ENCODE peak calls at places on chromosomes 4 and X, in six cellular contexts. One of them, this sample, is unnamed.
A peak's percentile ranks its signal among the peaks of the same experiment; 100 is the strongest.

GRCh38 chr4:39814403-39815185 is 116.7 kb downstream of the UBE2K start:
- DNase-seq in tibial artery: no peak
- DNase-seq in transverse colon: no peak
- DNase-seq in brain microvascular endothelial cell: peak; percentile 5
- DNase-seq in fibroblast of pulmonary artery: peak; percentile 42
- DNase-seq in mammary epithelial cell: peak; percentile 8
- DNase-seq in this sample: peak; percentile 20

GRCh38 chr4:2806392-2807355 is 13.8 kb downstream of the SH3BP2 start:
- DNase-seq in tibial artery: peak; percentile 74
- DNase-seq in transverse colon: peak; percentile 80
- DNase-seq in brain microvascular endothelial cell: no peak
- DNase-seq in fibroblast of pulmonary artery: peak; percentile 55
- DNase-seq in mammary epithelial cell: no peak
- DNase-seq in this sample: no peak

GRCh38 chrX:25523574-25523973 is 507.8 kb upstream of the ARX start:
- DNase-seq in tibial artery: no peak
- DNase-seq in transverse colon: no peak
- DNase-seq in brain microvascular endothelial cell: peak; percentile 25
- DNase-seq in fibroblast of pulmonary artery: peak; percentile 75
- DNase-seq in mammary epithelial cell: peak; percentile 3
- DNase-seq in this sample: peak; percentile 51

GRCh38 chr4:83890231-83890630 is 354.3 kb downstream of the GPAT3 start:
- DNase-seq in tibial artery: no peak
- DNase-seq in transverse colon: no peak
- DNase-seq in brain microvascular endothelial cell: peak; percentile 38
- DNase-seq in fibroblast of pulmonary artery: peak; percentile 17
- DNase-seq in mammary epithelial cell: no peak
- DNase-seq in this sample: no peak

GRCh38 chr4:3384771-3385701 is 56.7 kb upstream of the HGFAC start:
- DNase-seq in tibial artery: peak; percentile 57
- DNase-seq in transverse colon: peak; percentile 41
- DNase-seq in brain microvascular endothelial cell: no peak
- DNase-seq in fibroblast of pulmonary artery: no peak
- DNase-seq in mammary epithelial cell: peak; percentile 89
- DNase-seq in this sample: peak; percentile 67

GRCh38 chrX:110569506-110569905 is 210.9 kb downstream of the RTL9 start:
- DNase-seq in tibial artery: no peak
- DNase-seq in transverse colon: no peak
- DNase-seq in brain microvascular endothelial cell: no peak
- DNase-seq in fibroblast of pulmonary artery: no peak
- DNase-seq in mammary epithelial cell: peak; percentile 49
- DNase-seq in this sample: peak; percentile 27

GRCh38 chr4:186500721-186501304 is 54.6 kb downstream of the MTNR1A start:
- DNase-seq in tibial artery: no peak
- DNase-seq in transverse colon: no peak
- DNase-seq in brain microvascular endothelial cell: no peak
- DNase-seq in fibroblast of pulmonary artery: no peak
- DNase-seq in mammary epithelial cell: no peak
- DNase-seq in this sample: no peak

GRCh38 chr4:99504804-99505502 is 5.9 kb upstream of the C4orf17 start:
- DNase-seq in tibial artery: no peak
- DNase-seq in transverse colon: no peak
- DNase-seq in brain microvascular endothelial cell: no peak
- DNase-seq in fibroblast of pulmonary artery: no peak
- DNase-seq in mammary epithelial cell: peak; percentile 9
- DNase-seq in this sample: no peak

GRCh38 chrX:121579016-121579760 is 531.8 kb downstream of the GLUD2 start:
- DNase-seq in tibial artery: no peak
- DNase-seq in transverse colon: peak; percentile 10
- DNase-seq in brain microvascular endothelial cell: peak; percentile 3
- DNase-seq in fibroblast of pulmonary artery: peak; percentile 53
- DNase-seq in mammary epithelial cell: peak; percentile 12
- DNase-seq in this sample: peak; percentile 46

DNA sequence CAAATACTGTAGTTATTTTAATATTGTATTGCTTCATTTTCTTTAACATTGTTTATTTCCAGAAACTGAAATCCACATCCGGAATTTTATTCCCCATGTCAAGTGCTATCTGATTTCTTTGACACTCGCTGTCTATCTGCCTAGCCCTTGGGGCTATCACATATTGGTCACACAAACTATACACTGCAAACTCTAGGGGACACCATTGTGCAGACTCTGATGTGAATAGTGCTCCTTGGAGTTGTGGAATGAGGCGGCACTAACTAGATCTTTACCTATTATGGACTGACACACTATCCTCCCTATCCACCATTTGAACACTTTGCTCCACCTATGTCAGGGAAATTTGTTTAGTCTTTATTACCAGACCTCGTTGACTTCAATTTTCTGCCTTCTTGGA is 534.5 kb downstream of the GLUD2 start:
- DNase-seq in tibial artery: no peak
- DNase-seq in transverse colon: no peak
- DNase-seq in brain microvascular endothelial cell: no peak
- DNase-seq in fibroblast of pulmonary artery: no peak
- DNase-seq in mammary epithelial cell: peak; percentile 4
- DNase-seq in this sample: peak; percentile 17
- TF ChIP-seq CTCF in tibial artery: no peak
- TF ChIP-seq CTCF in transverse colon: no peak
- TF ChIP-seq CTCF in brain microvascular endothelial cell: no peak
- TF ChIP-seq CTCF in fibroblast of pulmonary artery: no peak
- TF ChIP-seq CTCF in mammary epithelial cell: peak; percentile 38
- TF ChIP-seq CTCF in this sample: no peak

GRCh38 chr4:141713185-141713584 is 76.8 kb downstream of the IL15 start:
- DNase-seq in tibial artery: no peak
- DNase-seq in transverse colon: no peak
- DNase-seq in brain microvascular endothelial cell: no peak
- DNase-seq in fibroblast of pulmonary artery: no peak
- DNase-seq in mammary epithelial cell: no peak
- DNase-seq in this sample: no peak
- TF ChIP-seq CTCF in tibial artery: no peak
- TF ChIP-seq CTCF in transverse colon: no peak
- TF ChIP-seq CTCF in brain microvascular endothelial cell: no peak
- TF ChIP-seq CTCF in fibroblast of pulmonary artery: no peak
- TF ChIP-seq CTCF in mammary epithelial cell: no peak
- TF ChIP-seq CTCF in this sample: no peak

DNA sequence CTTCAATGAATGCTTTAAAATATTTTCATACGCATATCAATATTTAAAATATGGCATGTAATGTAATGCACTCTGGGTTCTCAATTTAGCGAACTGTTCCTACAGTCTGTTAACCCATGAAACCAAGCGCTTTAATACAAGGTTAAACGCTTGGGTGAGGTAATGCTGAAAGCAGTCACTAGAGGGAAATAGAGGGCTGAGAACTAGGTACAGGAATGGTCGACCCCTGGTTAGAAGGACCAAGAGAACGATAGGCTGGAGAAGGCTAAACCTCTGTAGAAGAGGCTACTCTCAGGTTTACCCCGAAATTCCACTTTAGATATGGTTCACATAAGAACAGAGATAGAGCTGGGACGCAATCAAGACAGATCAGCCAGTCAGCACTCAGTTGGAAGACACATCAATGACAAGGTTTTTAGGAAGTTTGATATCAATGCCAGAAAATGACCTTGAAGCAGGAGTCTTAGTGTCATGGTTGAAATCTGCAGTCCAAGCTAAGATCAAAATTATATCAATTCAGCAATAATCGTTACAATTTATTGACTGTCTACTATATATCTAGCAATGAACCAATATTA is 26.9 kb downstream of the ARSJ start:
- DNase-seq in tibial artery: no peak
- DNase-seq in transverse colon: no peak
- DNase-seq in brain microvascular endothelial cell: peak; percentile 74
- DNase-seq in fibroblast of pulmonary artery: peak; percentile 75
- DNase-seq in mammary epithelial cell: peak; percentile 27
- DNase-seq in this sample: peak; percentile 64
- TF ChIP-seq CTCF in tibial artery: peak; percentile 62
- TF ChIP-seq CTCF in transverse colon: peak; percentile 68
- TF ChIP-seq CTCF in brain microvascular endothelial cell: peak; percentile 85
- TF ChIP-seq CTCF in fibroblast of pulmonary artery: peak; percentile 76
- TF ChIP-seq CTCF in mammary epithelial cell: peak; percentile 69
- TF ChIP-seq CTCF in this sample: peak; percentile 73

GRCh38 chr4:28001698-28002097 is 1141.1 kb downstream of the STIM2 start:
- DNase-seq in tibial artery: no peak
- DNase-seq in transverse colon: no peak
- DNase-seq in brain microvascular endothelial cell: no peak
- DNase-seq in fibroblast of pulmonary artery: no peak
- DNase-seq in mammary epithelial cell: no peak
- DNase-seq in this sample: no peak
- TF ChIP-seq CTCF in tibial artery: no peak
- TF ChIP-seq CTCF in transverse colon: no peak
- TF ChIP-seq CTCF in brain microvascular endothelial cell: peak; percentile 17
- TF ChIP-seq CTCF in fibroblast of pulmonary artery: no peak
- TF ChIP-seq CTCF in mammary epithelial cell: no peak
- TF ChIP-seq CTCF in this sample: no peak

GRCh38 chr4:17694552-17694951 is 80.1 kb downstream of the MED28 start:
- DNase-seq in tibial artery: no peak
- DNase-seq in transverse colon: no peak
- DNase-seq in brain microvascular endothelial cell: no peak
- DNase-seq in fibroblast of pulmonary artery: no peak
- DNase-seq in mammary epithelial cell: no peak
- DNase-seq in this sample: no peak
- TF ChIP-seq CTCF in tibial artery: no peak
- TF ChIP-seq CTCF in transverse colon: no peak
- TF ChIP-seq CTCF in brain microvascular endothelial cell: no peak
- TF ChIP-seq CTCF in fibroblast of pulmonary artery: no peak
- TF ChIP-seq CTCF in mammary epithelial cell: no peak
- TF ChIP-seq CTCF in this sample: no peak

GRCh38 chr4:118680808-118681207 is 4.4 kb upstream of the METTL14 start:
- DNase-seq in tibial artery: no peak
- DNase-seq in transverse colon: no peak
- DNase-seq in brain microvascular endothelial cell: no peak
- DNase-seq in fibroblast of pulmonary artery: no peak
- DNase-seq in mammary epithelial cell: no peak
- DNase-seq in this sample: no peak

GRCh38 chr4:118676128-118676527 is 9.1 kb upstream of the METTL14 start:
- DNase-seq in tibial artery: no peak
- DNase-seq in transverse colon: no peak
- DNase-seq in brain microvascular endothelial cell: no peak
- DNase-seq in fibroblast of pulmonary artery: no peak
- DNase-seq in mammary epithelial cell: no peak
- DNase-seq in this sample: no peak
- TF ChIP-seq CTCF in tibial artery: no peak
- TF ChIP-seq CTCF in transverse colon: no peak
- TF ChIP-seq CTCF in brain microvascular endothelial cell: peak; percentile 21
- TF ChIP-seq CTCF in fibroblast of pulmonary artery: peak; percentile 17
- TF ChIP-seq CTCF in mammary epithelial cell: no peak
- TF ChIP-seq CTCF in this sample: no peak

DNA sequence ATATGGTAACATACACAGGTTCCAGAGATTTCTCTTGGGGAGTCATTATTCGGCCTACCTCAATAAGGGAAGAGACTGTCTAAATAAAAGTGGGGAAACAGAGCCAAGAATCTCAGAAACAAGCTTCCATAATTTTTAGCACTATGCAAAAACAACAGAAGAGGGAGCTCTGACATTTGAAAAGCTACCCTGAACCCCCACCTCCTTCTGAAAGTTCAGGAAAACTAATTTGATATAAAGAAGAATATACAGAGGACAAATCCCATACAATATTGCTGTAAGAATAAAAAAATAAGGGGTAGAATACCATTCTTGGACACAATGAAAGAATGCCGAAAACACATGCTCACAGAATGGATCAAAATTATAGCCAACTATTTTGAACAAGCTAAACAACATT is 14.3 kb upstream of the ZNF41 start:
- DNase-seq in tibial artery: no peak
- DNase-seq in transverse colon: no peak
- DNase-seq in brain microvascular endothelial cell: no peak
- DNase-seq in fibroblast of pulmonary artery: peak; percentile 57
- DNase-seq in mammary epithelial cell: no peak
- DNase-seq in this sample: peak; percentile 41
- TF ChIP-seq CTCF in tibial artery: no peak
- TF ChIP-seq CTCF in transverse colon: peak; percentile 16
- TF ChIP-seq CTCF in brain microvascular endothelial cell: peak; percentile 53
- TF ChIP-seq CTCF in fibroblast of pulmonary artery: peak; percentile 48
- TF ChIP-seq CTCF in mammary epithelial cell: peak; percentile 49
- TF ChIP-seq CTCF in this sample: peak; percentile 46

DNA sequence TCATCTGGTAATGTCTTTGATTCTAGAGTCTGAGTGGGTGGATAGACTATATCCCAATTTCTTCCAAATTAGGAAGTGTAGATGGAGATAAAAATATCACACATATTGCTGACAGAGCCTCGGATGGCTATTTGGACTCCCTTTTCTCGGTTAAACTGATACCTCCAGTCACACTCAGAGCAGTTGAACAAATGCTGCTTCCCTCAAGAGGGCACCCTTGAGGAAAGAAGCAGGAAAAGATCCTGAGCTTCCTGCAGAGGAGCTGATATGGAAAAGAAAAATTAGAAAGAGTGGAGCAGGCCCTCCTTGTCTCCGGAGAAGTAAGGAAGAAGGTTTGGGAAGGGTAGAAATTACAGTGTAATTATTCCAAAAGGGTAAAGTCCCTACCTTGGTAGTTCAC is 96.2 kb upstream of the CCSER1 start:
- DNase-seq in tibial artery: no peak
- DNase-seq in transverse colon: no peak
- DNase-seq in brain microvascular endothelial cell: no peak
- DNase-seq in fibroblast of pulmonary artery: no peak
- DNase-seq in mammary epithelial cell: peak; percentile 16
- DNase-seq in this sample: peak; percentile 27
- TF ChIP-seq CTCF in tibial artery: no peak
- TF ChIP-seq CTCF in transverse colon: peak; percentile 20
- TF ChIP-seq CTCF in brain microvascular endothelial cell: peak; percentile 48
- TF ChIP-seq CTCF in fibroblast of pulmonary artery: no peak
- TF ChIP-seq CTCF in mammary epithelial cell: peak; percentile 57
- TF ChIP-seq CTCF in this sample: no peak

GRCh38 chr4:143773998-143774898 is 73.8 kb upstream of the FREM3 start:
- DNase-seq in tibial artery: peak; percentile 27
- DNase-seq in transverse colon: peak; percentile 38
- DNase-seq in brain microvascular endothelial cell: peak; percentile 71
- DNase-seq in fibroblast of pulmonary artery: peak; percentile 67
- DNase-seq in mammary epithelial cell: peak; percentile 48
- DNase-seq in this sample: peak; percentile 72
- TF ChIP-seq CTCF in tibial artery: no peak
- TF ChIP-seq CTCF in transverse colon: peak; percentile 63
- TF ChIP-seq CTCF in brain microvascular endothelial cell: peak; percentile 84
- TF ChIP-seq CTCF in fibroblast of pulmonary artery: peak; percentile 84
- TF ChIP-seq CTCF in mammary epithelial cell: peak; percentile 78
- TF ChIP-seq CTCF in this sample: peak; percentile 74

DNA sequence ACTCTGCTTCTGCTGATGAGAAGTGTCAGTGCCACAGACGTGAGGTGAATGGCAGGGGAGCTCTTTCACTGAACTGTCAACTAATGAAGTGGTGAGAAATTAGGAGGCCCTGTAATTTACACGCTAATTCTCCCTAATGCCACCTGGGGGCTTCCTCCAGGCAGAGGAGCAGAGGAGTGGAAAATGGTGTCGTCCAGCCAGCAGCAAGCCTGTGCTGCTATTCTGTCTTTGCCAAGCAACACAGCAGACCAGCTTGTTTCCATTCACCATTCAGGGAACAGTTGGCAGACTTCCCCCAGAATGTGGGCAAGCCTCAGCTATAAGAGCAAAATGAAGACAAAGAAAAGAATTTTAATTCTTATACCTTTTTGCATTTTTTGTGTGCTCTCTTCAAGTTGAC is 245.2 kb upstream of the TET2 start:
- DNase-seq in tibial artery: no peak
- DNase-seq in transverse colon: no peak
- DNase-seq in brain microvascular endothelial cell: no peak
- DNase-seq in fibroblast of pulmonary artery: peak; percentile 29
- DNase-seq in mammary epithelial cell: peak; percentile 2
- DNase-seq in this sample: no peak
- TF ChIP-seq CTCF in tibial artery: no peak
- TF ChIP-seq CTCF in transverse colon: no peak
- TF ChIP-seq CTCF in brain microvascular endothelial cell: peak; percentile 23
- TF ChIP-seq CTCF in fibroblast of pulmonary artery: peak; percentile 12
- TF ChIP-seq CTCF in mammary epithelial cell: no peak
- TF ChIP-seq CTCF in this sample: no peak

This sample was measured in MCF 10A.